ENCODE peak calls at places on chromosomes 5 and 9, in nine cellular contexts. A, P, N, G, V, X, I, B and T are unnamed samples.

GRCh38 chr9:135817951-135818717 is 89.2 kb downstream of the CAMSAP1 start:
- DNase-seq in X (no peak), I (no peak), A (no peak), P (no peak), B (no peak), V (no peak), N (no peak), G (no peak), T (no peak)

GRCh38 chr5:159310492-159310891 is 19.8 kb downstream of the IL12B start:
- DNase-seq in B (peak; percentile 72), A (no peak), P (no peak), G (no peak), V (no peak), X (no peak), N (no peak), I (peak; percentile 37), T (peak; percentile 15)

GRCh38 chr5:137019229-137019628 is 479.9 kb downstream of the SPOCK1 start:
- DNase-seq in N (no peak), X (no peak), A (no peak), I (no peak), G (no peak), B (no peak), V (no peak), P (no peak), T (no peak)

GRCh38 chr5:72141440-72142271 is 34.4 kb downstream of the MAP1B start:
- DNase-seq in N (peak; percentile 98), X (no peak), B (no peak), P (no peak), V (peak; percentile 62), A (peak; percentile 34), G (peak; percentile 81), I (no peak), T (peak; percentile 76)

GRCh38 chr5:162248107-162248713 is 180.6 kb downstream of the GABRG2 start:
- DNase-seq in I (peak; percentile 7), N (no peak), X (no peak), A (peak; percentile 34), G (peak; percentile 10), B (peak; percentile 48), V (no peak), P (no peak), T (no peak)

GRCh38 chr5:58794875-58795274 is 212.0 kb downstream of the RAB3C start:
- DNase-seq in B (no peak), G (no peak), P (no peak), N (peak; percentile 1), X (no peak), V (no peak), I (no peak), A (no peak), T (no peak)

GRCh38 chr5:138775034-138775433 is 21.8 kb downstream of the CTNNA1 start:
- DNase-seq in N (no peak), P (no peak), B (no peak), X (no peak), V (no peak), I (no peak), G (no peak), A (no peak), T (no peak)

GRCh38 chr9:33852216-33852826 is 35.4 kb downstream of the UBE2R2 start:
- DNase-seq in V (peak; percentile 49), N (peak; percentile 70), I (peak; percentile 37), G (peak; percentile 75), X (peak; percentile 55), P (peak; percentile 58), B (peak; percentile 59), A (peak; percentile 74), T (no peak)

GRCh38 chr5:150161242-150162141 is 5.1 kb upstream of the CDX1 start:
- DNase-seq in G (peak; percentile 82), X (peak; percentile 82), B (peak; percentile 87), I (peak; percentile 97), A (peak; percentile 90), V (peak; percentile 89), P (peak; percentile 86), N (peak; percentile 81), T (no peak)

GRCh38 chr5:72648511-72648910 is 141.3 kb upstream of the ZNF366 start:
- DNase-seq in P (no peak), B (no peak), I (no peak), G (no peak), A (no peak), V (peak; percentile 64), X (no peak), N (peak; percentile 9), T (no peak)

GRCh38 chr5:155293605-155294178 is 280.1 kb downstream of the KIF4B start:
- DNase-seq in G (no peak), B (no peak), A (peak; percentile 39), I (no peak), V (no peak), X (no peak), N (no peak), P (no peak), T (no peak)

DNA sequence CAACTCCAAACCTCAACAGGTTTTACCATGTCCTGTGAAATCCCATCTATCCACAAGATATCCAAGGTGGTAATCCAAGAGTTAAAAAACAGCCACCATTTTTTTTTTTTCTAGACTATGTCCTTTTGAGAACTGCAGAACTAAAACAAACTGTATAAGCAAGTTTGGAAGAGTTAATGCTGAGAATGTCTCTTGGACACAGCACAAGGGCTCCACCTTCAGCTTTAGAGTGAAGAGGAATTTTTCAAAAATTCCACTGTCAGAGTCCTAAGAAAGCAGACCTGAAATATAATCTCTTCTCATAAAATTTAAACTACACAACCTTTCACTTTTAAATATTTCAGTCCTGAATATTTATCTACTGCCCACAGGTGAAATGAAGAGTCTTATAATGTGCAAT is 167.8 kb upstream of the CCNG1 start:
- DNase-seq in I (no peak), N (peak; percentile 5), A (no peak), B (peak; percentile 29), G (peak; percentile 4), P (no peak), V (no peak), X (no peak), T (peak; percentile 22)
- TF ChIP-seq CTCF in I (no peak), N (no peak), A (peak; percentile 32), B (peak; percentile 52), G (no peak), P (no peak), V (no peak), X (no peak), T (peak; percentile 50)

DNA sequence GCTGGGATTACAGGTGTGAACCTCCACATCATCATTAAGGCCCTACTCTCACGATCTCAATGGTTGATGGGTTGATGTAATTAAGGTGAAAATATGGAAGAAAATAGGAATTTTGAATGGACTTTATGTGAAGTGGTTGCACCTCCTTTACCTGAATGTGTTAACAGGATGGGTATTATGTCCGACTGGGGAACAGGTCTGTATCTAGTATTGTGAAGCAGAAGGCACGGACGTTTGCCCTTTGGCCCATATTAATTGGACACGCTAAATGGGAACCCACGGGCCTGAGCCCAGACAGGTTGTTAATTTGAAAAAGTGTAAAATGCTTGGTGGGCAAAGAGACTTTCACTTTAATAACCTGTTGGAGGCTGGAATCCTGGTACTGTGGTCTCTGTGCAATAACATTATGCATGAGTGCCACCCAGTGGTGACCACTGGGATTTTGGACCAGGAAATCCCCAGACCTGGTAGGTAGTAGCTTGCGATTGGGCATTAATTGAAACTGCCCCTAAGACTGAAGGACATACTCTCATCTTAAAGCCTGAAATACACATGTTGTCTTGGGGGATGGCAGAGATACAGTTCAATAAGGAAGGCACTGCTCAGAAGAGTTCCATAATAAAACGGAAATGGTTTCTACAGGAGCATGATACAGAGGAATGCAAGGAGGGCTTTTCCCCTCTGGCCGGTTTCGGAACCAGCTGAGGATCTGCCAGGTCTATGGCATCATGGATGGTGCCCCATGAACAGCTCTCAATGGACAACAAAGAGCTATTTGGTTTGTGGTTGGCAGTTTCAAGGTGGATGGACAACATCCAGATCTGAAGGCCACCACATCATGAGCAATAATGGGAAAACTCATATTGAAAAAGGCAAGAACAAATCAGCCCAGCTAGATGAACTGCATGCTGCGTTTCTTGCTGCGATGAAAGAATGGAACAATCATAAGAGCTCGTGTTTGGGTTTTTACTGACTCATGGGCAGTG is 26.2 kb upstream of the BICD2 start:
- DNase-seq in G (peak; percentile 73), A (peak; percentile 81), B (peak; percentile 83), P (peak; percentile 75), X (peak; percentile 87), I (peak; percentile 81), N (peak; percentile 84), V (peak; percentile 81), T (peak; percentile 74)
- TF ChIP-seq CTCF in G (peak; percentile 89), A (peak; percentile 87), B (peak; percentile 91), P (peak; percentile 86), X (no peak), I (peak; percentile 83), N (peak; percentile 81), V (peak; percentile 90), T (peak; percentile 78)

GRCh38 chr5:2373631-2374030 is 377.8 kb downstream of the IRX2 start:
- DNase-seq in P (no peak), I (no peak), G (no peak), A (no peak), V (no peak), N (no peak), X (no peak), B (no peak), T (no peak)

GRCh38 chr5:2375796-2376195 is 375.7 kb downstream of the IRX2 start:
- DNase-seq in I (no peak), P (no peak), V (no peak), N (no peak), B (no peak), A (no peak), X (no peak), G (no peak), T (no peak)

GRCh38 chr5:2375291-2375690 is 376.2 kb downstream of the IRX2 start:
- DNase-seq in P (no peak), A (no peak), G (no peak), X (no peak), I (no peak), N (no peak), V (no peak), B (no peak), T (no peak)

GRCh38 chr5:2376486-2376885 is 375.0 kb downstream of the IRX2 start:
- DNase-seq in I (no peak), V (no peak), N (no peak), G (no peak), P (no peak), X (no peak), A (no peak), B (no peak), T (no peak)

DNA sequence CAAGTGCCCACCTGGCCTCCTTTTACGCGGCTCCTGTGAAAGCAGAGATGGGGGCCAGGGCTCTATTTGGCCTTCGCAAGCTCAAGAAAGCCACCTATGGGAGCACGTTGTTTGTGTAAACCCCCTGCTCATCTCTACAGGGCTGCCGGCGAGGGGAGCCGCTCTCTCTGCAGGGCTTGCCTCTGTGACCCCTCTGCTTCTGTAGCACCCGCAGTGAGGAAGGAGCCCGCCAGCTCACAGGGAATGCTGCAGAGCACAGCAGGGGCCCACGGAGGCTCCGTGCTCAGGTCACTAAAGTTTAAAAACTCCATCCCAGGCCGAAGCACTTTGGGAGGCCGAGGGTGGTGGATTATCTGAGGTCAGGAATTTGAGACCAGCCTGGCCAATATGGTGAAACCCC is 376.8 kb downstream of the IRX2 start:
- DNase-seq in N (no peak), X (no peak), P (no peak), V (no peak), G (no peak), I (no peak), A (no peak), B (no peak), T (no peak)
- TF ChIP-seq CTCF in N (no peak), X (no peak), P (no peak), V (no peak), G (no peak), I (no peak), A (no peak), B (no peak), T (no peak)

DNA sequence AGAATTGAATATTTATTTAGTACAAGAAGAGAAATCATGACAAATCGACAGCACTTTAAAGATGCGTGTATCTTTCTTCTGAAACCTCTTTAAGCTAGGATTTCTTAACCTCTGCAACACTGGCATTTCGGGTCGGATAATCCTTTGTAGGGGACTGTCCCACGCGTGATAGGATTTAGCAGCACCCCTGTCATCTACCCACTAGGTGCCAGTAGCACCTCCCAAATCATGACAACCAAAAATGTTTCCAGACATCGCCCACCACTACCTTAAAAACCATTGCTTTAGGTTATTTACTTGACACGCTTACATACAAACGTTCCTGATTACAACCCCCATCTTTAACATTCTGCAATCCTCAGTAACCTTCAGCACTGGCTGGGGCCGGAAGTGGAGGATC is 223.1 kb downstream of the TRIM32 start:
- DNase-seq in I (no peak), A (no peak), P (no peak), X (no peak), G (no peak), V (no peak), B (no peak), N (no peak), T (no peak)
- TF ChIP-seq CTCF in I (no peak), A (peak; percentile 8), P (no peak), X (no peak), G (no peak), V (no peak), B (peak; percentile 20), N (no peak), T (no peak)